ENCODE peak calls at places on chromosome 7, in nine cellular contexts. X is mucosa of gallbladder, L is adipocyte, P is sigmoid colon, F is GM23248, C is fibroblast of the aortic adventitia, S is MM.1S, T is omental fat pad, I is hepatocyte. R is an unnamed sample.

GRCh38 chr7:7736671-7737070 is 18.3 kb upstream of the RPA3 start:
- DNase-seq in X (no peak), L (no peak), P (no peak), F (no peak), C (no peak), S (no peak), T (no peak), I (no peak), R (no peak)

GRCh38 chr7:32496052-32496813 is 944 bp downstream of the AVL9 start:
- DNase-seq in X (no peak), L (peak), P (no peak), F (peak), C (peak), S (no peak), T (no peak), I (no peak), R (no peak)

GRCh38 chr7:27155816-27156507 is 513 bp downstream of the HOXA7 start:
- DNase-seq in X (no peak), L (no peak), P (peak), F (peak), C (no peak), S (no peak), T (peak), I (no peak), R (no peak)

GRCh38 chr7:23470290-23471089 is at the start of gene IGF2BP3:
- DNase-seq in X (no peak), L (peak), P (no peak), F (peak), C (peak), S (peak), T (no peak), I (peak), R (peak)

GRCh38 chr7:103811997-103812396 is 177.5 kb downstream of the RELN start:
- DNase-seq in X (peak), L (no peak), P (no peak), F (no peak), C (no peak), S (peak), T (no peak), I (peak), R (peak)

GRCh38 chr7:191105-192034 is 1.0 kb upstream of the FAM20C start:
- DNase-seq in X (no peak), L (peak), P (peak), F (peak), C (peak), S (no peak), T (no peak), I (peak), R (no peak)

GRCh38 chr7:17532861-17533404 is 234.5 kb downstream of the AHR start:
- DNase-seq in X (no peak), L (peak), P (no peak), F (peak), C (peak), S (no peak), T (no peak), I (no peak), R (no peak)

GRCh38 chr7:50869108-50869716 is 86.5 kb upstream of the GRB10 start:
- DNase-seq in X (peak), L (peak), P (no peak), F (peak), C (peak), S (no peak), T (no peak), I (peak), R (peak)

GRCh38 chr7:98922392-98923107 is 44.2 kb downstream of the TRRAP start:
- DNase-seq in X (peak), L (peak), P (no peak), F (peak), C (peak), S (no peak), T (no peak), I (peak), R (peak)

GRCh38 chr7:80781561-80781979 is 137.3 kb downstream of the SEMA3C start:
- DNase-seq in X (peak), L (peak), P (peak), F (peak), C (peak), S (no peak), T (no peak), I (peak), R (no peak)

GRCh38 chr7:90678986-90679385 is 82.9 kb downstream of the CDK14 start:
- DNase-seq in X (no peak), L (no peak), P (no peak), F (no peak), C (no peak), S (no peak), T (no peak), I (no peak), R (no peak)

GRCh38 chr7:100540073-100540723 is 1.2 kb downstream of the AGFG2 start:
- DNase-seq in X (peak), L (no peak), P (no peak), F (no peak), C (no peak), S (no peak), T (no peak), I (peak), R (peak)

GRCh38 chr7:23454880-23455526 is 15.3 kb downstream of the IGF2BP3 start:
- DNase-seq in X (no peak), L (no peak), P (no peak), F (no peak), C (no peak), S (no peak), T (no peak), I (no peak), R (no peak)

GRCh38 chr7:157871681-157872080 is 534.9 kb downstream of the DNAJB6 start:
- DNase-seq in X (no peak), L (no peak), P (no peak), F (no peak), C (no peak), S (no peak), T (no peak), I (no peak), R (no peak)

GRCh38 chr7:66178258-66178657 is 26.9 kb upstream of the TPST1 start:
- DNase-seq in X (no peak), L (no peak), P (no peak), F (no peak), C (no peak), S (no peak), T (no peak), I (no peak), R (no peak)

GRCh38 chr7:17679427-17679826 is 260.9 kb downstream of the SNX13 start:
- DNase-seq in X (no peak), L (peak), P (peak), F (peak), C (peak), S (no peak), T (no peak), I (peak), R (no peak)

GRCh38 chr7:36967387-36967786 is 243.1 kb upstream of the AOAH start:
- DNase-seq in X (peak), L (peak), P (peak), F (peak), C (peak), S (peak), T (no peak), I (peak), R (peak)

GRCh38 chr7:68269410-68269809 is 1272.8 kb downstream of the TYW1 start:
- DNase-seq in X (no peak), L (peak), P (no peak), F (peak), C (peak), S (no peak), T (no peak), I (peak), R (no peak)

GRCh38 chr7:131501422-131501821 is 55.0 kb downstream of the PODXL start:
- DNase-seq in X (no peak), L (peak), P (no peak), F (peak), C (peak), S (peak), T (no peak), I (no peak), R (no peak)

GRCh38 chr7:155885162-155886160 is 73.2 kb upstream of the SHH start:
- DNase-seq in X (peak), L (peak), P (peak), F (peak), C (peak), S (no peak), T (no peak), I (peak), R (no peak)

R was measured in HepG2.